ENCODE peak calls at places on chromosomes 2 and 18, in ten cellular contexts. Z, I, S, A, Q, X, V, M, N and J are unnamed samples.

GRCh38 chr18:55415258-55415871 is 172.6 kb downstream of the TCF4 start:
- DNase-seq in A (peak), S (peak), M (peak), Z (peak), V (peak), N (peak), X (peak), Q (peak), I (peak), J (peak)

GRCh38 chr2:239876241-239876947 is 148.7 kb downstream of the NDUFA10 start:
- DNase-seq in Q (no peak), M (no peak), X (no peak), A (no peak), I (no peak), S (no peak), V (no peak), Z (no peak), N (no peak), J (no peak)

GRCh38 chr18:332721-333513 is 65.1 kb upstream of the THOC1 start:
- DNase-seq in Q (peak), V (no peak), S (no peak), M (no peak), X (no peak), I (no peak), N (no peak), A (no peak), Z (no peak), J (no peak)

GRCh38 chr18:74420491-74420890 is 36.6 kb downstream of the DIPK1C start:
- DNase-seq in S (no peak), N (no peak), V (no peak), I (no peak), M (no peak), X (no peak), Q (no peak), Z (no peak), A (no peak), J (no peak)

GRCh38 chr18:11689972-11690570 is 1.0 kb downstream of the GNAL start:
- DNase-seq in N (no peak), X (peak), I (no peak), Z (peak), V (no peak), Q (no peak), A (no peak), S (no peak), M (peak), J (no peak)

GRCh38 chr2:2769481-2770431 is 438.7 kb upstream of the MYT1L start:
- DNase-seq in Z (peak), X (no peak), Q (peak), M (no peak), I (no peak), N (peak), A (no peak), S (no peak), V (no peak), J (no peak)

GRCh38 chr18:45730832-45731545 is 7.0 kb downstream of the SLC14A1 start:
- DNase-seq in A (no peak), M (no peak), Q (no peak), X (no peak), V (peak), Z (no peak), I (no peak), N (no peak), S (no peak), J (no peak)

GRCh38 chr18:48889115-48889941 is 61.4 kb downstream of the SMAD7 start:
- DNase-seq in V (no peak), S (no peak), N (peak), Z (peak), M (no peak), A (no peak), I (peak), X (no peak), Q (no peak), J (no peak)

GRCh38 chr2:168156661-168157060 is 90.7 kb downstream of the STK39 start:
- DNase-seq in S (no peak), A (no peak), I (no peak), Q (no peak), V (peak), Z (no peak), X (no peak), N (no peak), M (no peak), J (no peak)